ENCODE peak calls at places on chromosomes 16 and 17, in four cellular contexts. G, B, H and O are unnamed samples.

GRCh38 chr17:43530303-43531081 is 15.6 kb downstream of the ETV4 start:
- DNase-seq in H (peak), G (peak), B (peak), O (peak)

GRCh38 chr17:27989046-27989445 is 53.4 kb upstream of the NLK start:
- DNase-seq in G (no peak), H (no peak), B (no peak), O (no peak)

GRCh38 chr16:59046335-59046734 is 312.2 kb upstream of the GOT2 start:
- DNase-seq in H (no peak), B (no peak), G (peak), O (no peak)

GRCh38 chr17:58755577-58756245 is at the start of gene PPM1E:
- DNase-seq in G (peak), H (peak), B (peak), O (peak)

GRCh38 chr16:22077700-22078313 is 14.5 kb upstream of the VWA3A start:
- DNase-seq in B (peak), H (peak), G (peak), O (peak)

GRCh38 chr16:76226011-76226410 is 51.2 kb upstream of the CNTNAP4 start:
- DNase-seq in G (no peak), B (no peak), H (no peak), O (no peak)

GRCh38 chr17:48610282-48611211 is at the start of gene HOXB7:
- DNase-seq in G (no peak), B (no peak), H (no peak), O (peak)

GRCh38 chr17:50264263-50265113 is 9.8 kb upstream of the TMEM92 start:
- DNase-seq in H (peak), B (no peak), G (no peak), O (no peak)

GRCh38 chr17:62134397-62134796 is 69.3 kb upstream of the MED13 start:
- DNase-seq in G (peak), B (no peak), H (no peak), O (no peak)

GRCh38 chr17:19724501-19725420 is 8.4 kb upstream of the SLC47A2 start:
- DNase-seq in G (no peak), B (no peak), H (no peak), O (peak)

GRCh38 chr17:32355649-32356377 is 5.9 kb downstream of the ZNF207 start:
- DNase-seq in B (no peak), H (no peak), G (no peak), O (peak)

GRCh38 chr17:36034127-36034526 is 16.4 kb upstream of the CCL23 start:
- DNase-seq in G (no peak), H (no peak), B (no peak), O (peak)

GRCh38 chr17:38908676-38909181 is 16.7 kb upstream of the LASP1NB start:
- DNase-seq in B (no peak), G (peak), H (no peak), O (no peak)

GRCh38 chr16:69057400-69058378 is 47.8 kb upstream of the HAS3 start:
- DNase-seq in H (no peak), B (no peak), G (no peak), O (no peak)

GRCh38 chr17:559699-560378 is 154.8 kb downstream of the VPS53 start:
- DNase-seq in G (no peak), B (no peak), H (no peak), O (peak)

GRCh38 chr16:89410794-89411309 is 79.5 kb downstream of the ANKRD11 start:
- DNase-seq in H (no peak), B (no peak), G (no peak), O (no peak)

GRCh38 chr16:74734361-74735161 is 33.9 kb upstream of the MLKL start:
- DNase-seq in G (peak), B (peak), H (peak), O (no peak)

GRCh38 chr16:74735554-74735953 is 34.9 kb upstream of the MLKL start:
- DNase-seq in H (no peak), B (no peak), G (no peak), O (no peak)

GRCh38 chr16:74735162-74735452 is 34.4 kb upstream of the MLKL start:
- DNase-seq in H (no peak), B (no peak), G (no peak), O (no peak)

GRCh38 chr16:74731853-74732477 is 31.3 kb upstream of the MLKL start:
- DNase-seq in G (no peak), H (no peak), B (no peak), O (no peak)

GRCh38 chr16:74732951-74733350 is 32.3 kb upstream of the MLKL start:
- DNase-seq in G (no peak), B (no peak), H (no peak), O (no peak)
- H2AK5ac ChIP-seq in G (no peak), B (peak), H (no peak), O (no peak)

DNA sequence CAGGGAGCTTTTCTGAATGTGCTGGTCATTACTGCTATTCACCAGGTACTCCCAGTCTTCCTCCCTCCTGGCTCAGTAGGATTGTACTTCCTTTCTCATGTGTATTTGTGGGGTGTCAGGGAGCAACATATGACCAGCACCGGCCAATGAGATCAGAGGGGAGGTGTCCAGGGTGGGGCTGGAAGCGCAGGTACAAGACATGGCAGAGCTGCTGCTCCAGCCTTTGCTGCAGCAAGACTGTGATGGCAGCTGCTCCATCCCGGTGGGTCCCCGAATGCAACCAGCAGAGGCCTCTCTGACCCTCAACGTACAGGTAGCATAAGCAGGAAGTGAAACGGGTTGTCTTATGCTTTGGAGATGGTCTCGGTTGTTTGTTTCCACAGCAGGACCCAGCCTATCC is 53.8 kb upstream of the CACNG5 start:
- DNase-seq in B (no peak), H (no peak), G (no peak), O (no peak)
- H2AK5ac ChIP-seq in B (no peak), H (peak), G (no peak), O (no peak)

GRCh38 chr17:29145289-29146058 is 34.7 kb downstream of the MYO18A start:
- DNase-seq in H (no peak), G (peak), B (no peak), O (peak)
- H2AK5ac ChIP-seq in H (no peak), G (no peak), B (no peak), O (no peak)

DNA sequence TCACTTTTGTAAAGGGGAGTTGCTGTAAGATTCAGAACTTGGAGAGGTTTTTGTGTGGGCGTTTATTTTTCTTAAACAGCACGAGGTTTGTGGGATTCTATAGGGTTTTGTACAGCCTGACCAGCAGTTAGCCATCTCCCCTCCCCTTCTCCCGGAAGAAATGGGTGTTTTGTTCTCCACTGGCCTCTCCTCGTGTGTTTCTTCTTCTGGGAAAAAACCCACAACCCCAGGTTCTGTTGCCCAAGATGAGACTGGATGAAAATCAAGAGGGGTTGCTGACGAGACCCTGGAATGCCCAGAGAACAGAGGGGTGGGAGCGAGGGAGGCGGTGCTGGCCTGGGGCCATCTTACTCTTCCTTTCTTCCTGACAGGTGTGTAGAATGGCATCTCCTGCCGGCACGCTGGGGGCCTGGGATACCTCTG is 186.1 kb downstream of the MSI2 start:
- DNase-seq in H (no peak), G (no peak), B (no peak), O (no peak)
- H2AK5ac ChIP-seq in H (no peak), G (no peak), B (no peak), O (peak)

DNA sequence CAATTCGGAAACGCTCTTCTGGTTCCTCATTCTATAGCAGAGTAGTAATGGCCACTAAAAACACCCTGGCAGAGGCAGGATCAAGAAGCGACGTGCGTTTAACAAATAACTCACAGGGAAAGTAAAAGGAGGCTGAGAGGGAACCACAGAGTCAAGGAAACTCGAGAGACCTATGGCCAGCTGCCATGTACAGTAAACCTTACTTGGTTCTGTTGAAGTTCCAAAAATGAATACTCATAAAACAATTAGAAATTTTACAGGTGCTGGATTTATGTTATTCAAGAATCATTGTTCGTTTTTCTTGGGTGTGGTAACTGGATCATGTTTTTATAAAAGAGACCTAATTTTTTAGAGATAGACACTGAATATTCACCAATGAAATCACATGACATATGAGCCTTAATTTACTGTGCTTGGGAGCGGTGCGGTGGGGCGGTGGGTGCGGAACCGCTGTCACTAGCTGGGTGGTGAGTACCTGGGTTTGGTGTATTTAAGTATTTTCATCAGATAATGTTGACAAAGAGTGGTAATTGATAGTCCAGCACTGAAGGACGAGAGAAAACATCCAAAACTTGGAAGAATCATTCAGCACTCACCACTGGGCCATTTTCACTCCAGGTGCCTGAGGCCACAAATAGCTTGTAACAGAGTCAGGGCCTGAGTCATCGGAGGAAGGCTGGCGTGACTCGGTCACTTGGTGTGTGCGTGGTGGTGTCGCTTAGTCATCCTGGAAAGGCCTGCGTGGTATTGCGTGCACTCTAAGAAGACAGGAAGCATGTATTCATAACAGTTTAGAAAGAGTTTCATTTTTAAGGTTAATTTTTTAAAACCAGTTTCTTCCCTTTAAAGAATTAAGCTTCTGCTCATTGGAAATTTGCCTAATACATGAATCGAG is 135.4 kb upstream of the CHMP6 start:
- DNase-seq in G (peak), H (no peak), B (no peak), O (peak)
- H2AK5ac ChIP-seq in G (no peak), H (no peak), B (no peak), O (peak)

DNA sequence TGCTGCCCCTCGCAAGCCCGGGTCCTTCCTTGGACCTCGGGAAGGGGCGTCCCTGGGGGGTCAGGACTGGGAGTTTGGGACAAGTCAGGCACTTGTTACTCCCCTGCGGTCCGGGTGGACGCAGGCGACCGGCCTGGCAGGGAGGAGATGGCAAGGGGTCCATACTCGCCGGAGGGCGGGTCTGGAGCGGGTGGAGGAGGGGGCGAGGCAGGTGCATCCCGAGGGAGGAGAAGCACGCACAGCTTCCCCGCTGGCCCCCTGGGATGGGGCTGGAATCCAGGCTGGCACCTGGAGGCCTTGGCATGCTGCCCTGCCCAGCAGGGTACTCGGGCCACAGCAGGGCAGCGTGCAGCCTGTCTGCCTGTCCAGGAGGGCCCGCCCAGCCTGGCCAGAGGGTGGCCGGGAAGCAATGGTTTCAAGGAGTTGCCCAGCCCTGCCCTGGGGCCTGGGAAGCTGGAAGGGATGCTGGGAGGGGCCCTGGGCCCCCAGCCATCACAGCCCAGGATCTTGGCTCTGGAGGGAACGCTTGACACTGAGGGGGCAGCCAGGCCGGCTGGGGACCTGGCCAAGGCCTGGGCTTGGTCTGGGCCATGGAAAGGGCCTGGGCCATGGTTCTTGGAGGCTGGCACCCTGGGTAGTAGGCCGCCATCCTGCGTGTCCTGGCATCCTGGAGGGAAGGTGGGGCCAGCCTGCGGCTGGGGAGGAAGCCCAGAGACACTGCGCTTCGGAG is 1.0 kb downstream of the GLIS2 start:
- DNase-seq in G (no peak), B (no peak), H (peak), O (peak)
- H2AK5ac ChIP-seq in G (no peak), B (peak), H (no peak), O (peak)

DNA sequence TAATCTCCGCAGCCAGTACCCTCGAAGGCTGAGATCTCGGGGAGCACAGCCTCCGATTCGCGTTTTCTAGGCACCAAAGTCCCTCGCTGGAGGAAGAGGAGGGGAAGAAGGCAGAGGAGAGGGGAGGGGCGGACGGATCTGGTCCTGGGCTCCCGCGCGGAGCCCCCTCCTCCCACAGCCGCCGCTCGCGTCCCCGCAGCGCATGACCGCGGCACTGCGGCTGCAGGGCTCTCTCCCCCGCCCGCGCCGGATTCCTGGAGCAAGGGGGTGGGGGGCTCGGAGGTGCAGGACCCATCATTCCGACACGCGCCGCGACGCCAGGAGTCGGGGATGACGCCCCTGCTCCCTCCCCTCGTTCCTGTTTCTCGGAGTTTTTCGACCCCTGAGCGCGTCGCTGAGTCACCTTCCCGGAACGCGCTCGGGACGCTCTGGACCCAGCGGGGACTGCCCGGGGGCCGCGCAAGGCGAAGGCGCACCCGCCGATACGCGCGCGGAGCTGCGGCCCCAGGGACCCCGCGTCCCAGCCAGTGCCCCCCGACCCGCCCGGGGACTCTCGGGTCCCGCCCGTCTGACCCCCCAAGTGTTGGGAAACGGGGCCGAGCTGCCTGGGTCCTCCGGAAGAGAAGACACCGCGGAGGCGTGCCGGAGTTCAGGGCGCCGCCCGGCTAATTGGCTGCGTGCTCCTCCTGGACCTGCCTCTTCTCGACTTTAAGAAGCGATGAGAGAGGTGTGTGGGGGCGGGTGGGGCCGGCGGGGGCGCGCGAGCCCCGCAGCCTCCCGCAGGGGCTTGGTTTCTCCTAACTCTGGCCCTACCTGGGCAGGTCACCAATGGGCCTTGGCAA is 1.4 kb upstream of the SPHK1 start:
- DNase-seq in H (peak), G (peak), B (peak), O (peak)
- H2AK5ac ChIP-seq in H (no peak), G (no peak), B (peak), O (peak)